ENCODE peak calls at places on chromosomes 5 and 9, in eight cellular contexts. One of them, this sample, is unnamed.

GRCh38 chr9:107274953-107275422 is 8.1 kb upstream of the RAD23B start:
- DNase-seq in brain microvascular endothelial cell: peak
- DNase-seq in right atrium auricular region: no peak
- DNase-seq in fibroblast of lung: peak
- DNase-seq in endothelial cell of umbilical vein: no peak
- DNase-seq in neuronal stem cell: no peak
- DNase-seq in OCI-LY7: no peak
- DNase-seq in GM23248: peak
- DNase-seq in this sample: no peak

GRCh38 chr5:171979606-171980005 is 26.8 kb downstream of the FBXW11 start:
- DNase-seq in brain microvascular endothelial cell: no peak
- DNase-seq in right atrium auricular region: no peak
- DNase-seq in fibroblast of lung: no peak
- DNase-seq in endothelial cell of umbilical vein: no peak
- DNase-seq in neuronal stem cell: no peak
- DNase-seq in OCI-LY7: no peak
- DNase-seq in GM23248: no peak
- DNase-seq in this sample: no peak

GRCh38 chr5:180126716-180127681 is 55.4 kb upstream of the RNF130 start:
- DNase-seq in brain microvascular endothelial cell: no peak
- DNase-seq in right atrium auricular region: peak
- DNase-seq in fibroblast of lung: no peak
- DNase-seq in endothelial cell of umbilical vein: no peak
- DNase-seq in neuronal stem cell: no peak
- DNase-seq in OCI-LY7: peak
- DNase-seq in GM23248: peak
- DNase-seq in this sample: peak

GRCh38 chr9:130186839-130187522 is 14.8 kb downstream of the NCS1 start:
- DNase-seq in brain microvascular endothelial cell: no peak
- DNase-seq in right atrium auricular region: no peak
- DNase-seq in fibroblast of lung: peak
- DNase-seq in endothelial cell of umbilical vein: no peak
- DNase-seq in neuronal stem cell: no peak
- DNase-seq in OCI-LY7: no peak
- DNase-seq in GM23248: peak
- DNase-seq in this sample: peak

GRCh38 chr9:74035786-74036185 is 461.3 kb upstream of the RORB start:
- DNase-seq in brain microvascular endothelial cell: no peak
- DNase-seq in right atrium auricular region: no peak
- DNase-seq in fibroblast of lung: no peak
- DNase-seq in endothelial cell of umbilical vein: no peak
- DNase-seq in neuronal stem cell: no peak
- DNase-seq in OCI-LY7: no peak
- DNase-seq in GM23248: no peak
- DNase-seq in this sample: no peak

GRCh38 chr5:135309391-135310327 is 89.4 kb downstream of the MACROH2A1 start:
- DNase-seq in brain microvascular endothelial cell: no peak
- DNase-seq in right atrium auricular region: no peak
- DNase-seq in fibroblast of lung: peak
- DNase-seq in endothelial cell of umbilical vein: no peak
- DNase-seq in neuronal stem cell: no peak
- DNase-seq in OCI-LY7: no peak
- DNase-seq in GM23248: peak
- DNase-seq in this sample: no peak

GRCh38 chr9:3292311-3292710 is 233.5 kb downstream of the RFX3 start:
- DNase-seq in brain microvascular endothelial cell: no peak
- DNase-seq in right atrium auricular region: no peak
- DNase-seq in fibroblast of lung: peak
- DNase-seq in endothelial cell of umbilical vein: no peak
- DNase-seq in neuronal stem cell: no peak
- DNase-seq in OCI-LY7: no peak
- DNase-seq in GM23248: peak
- DNase-seq in this sample: no peak

GRCh38 chr9:100724932-100725331 is 147.1 kb downstream of the CAVIN4 start:
- DNase-seq in brain microvascular endothelial cell: no peak
- DNase-seq in right atrium auricular region: no peak
- DNase-seq in fibroblast of lung: no peak
- DNase-seq in endothelial cell of umbilical vein: no peak
- DNase-seq in neuronal stem cell: no peak
- DNase-seq in OCI-LY7: no peak
- DNase-seq in GM23248: no peak
- DNase-seq in this sample: no peak

GRCh38 chr5:38051711-38052508 is 206.4 kb upstream of the EGFLAM start:
- DNase-seq in brain microvascular endothelial cell: no peak
- DNase-seq in right atrium auricular region: no peak
- DNase-seq in fibroblast of lung: no peak
- DNase-seq in endothelial cell of umbilical vein: no peak
- DNase-seq in neuronal stem cell: no peak
- DNase-seq in OCI-LY7: no peak
- DNase-seq in GM23248: no peak
- DNase-seq in this sample: no peak

GRCh38 chr5:43619380-43619779 is 16.4 kb downstream of the NNT start:
- DNase-seq in brain microvascular endothelial cell: no peak
- DNase-seq in right atrium auricular region: no peak
- DNase-seq in fibroblast of lung: peak
- DNase-seq in endothelial cell of umbilical vein: no peak
- DNase-seq in neuronal stem cell: no peak
- DNase-seq in OCI-LY7: no peak
- DNase-seq in GM23248: no peak
- DNase-seq in this sample: no peak

GRCh38 chr5:14851067-14851422 is 20.5 kb downstream of the ANKH start:
- DNase-seq in brain microvascular endothelial cell: no peak
- DNase-seq in right atrium auricular region: no peak
- DNase-seq in fibroblast of lung: no peak
- DNase-seq in endothelial cell of umbilical vein: no peak
- DNase-seq in neuronal stem cell: no peak
- DNase-seq in OCI-LY7: no peak
- DNase-seq in GM23248: no peak
- DNase-seq in this sample: no peak

GRCh38 chr5:88555658-88556057 is 287.0 kb upstream of the TMEM161B start:
- DNase-seq in brain microvascular endothelial cell: no peak
- DNase-seq in right atrium auricular region: no peak
- DNase-seq in fibroblast of lung: no peak
- DNase-seq in endothelial cell of umbilical vein: no peak
- DNase-seq in neuronal stem cell: peak
- DNase-seq in OCI-LY7: no peak
- DNase-seq in GM23248: no peak
- DNase-seq in this sample: no peak

GRCh38 chr9:107809859-107810492 is 320.4 kb upstream of the KLF4 start:
- DNase-seq in brain microvascular endothelial cell: no peak
- DNase-seq in right atrium auricular region: no peak
- DNase-seq in fibroblast of lung: peak
- DNase-seq in endothelial cell of umbilical vein: no peak
- DNase-seq in neuronal stem cell: no peak
- DNase-seq in OCI-LY7: no peak
- DNase-seq in GM23248: peak
- DNase-seq in this sample: no peak

GRCh38 chr5:172773481-172774469 is 2.8 kb upstream of the DUSP1 start:
- DNase-seq in brain microvascular endothelial cell: peak
- DNase-seq in right atrium auricular region: no peak
- DNase-seq in fibroblast of lung: peak
- DNase-seq in endothelial cell of umbilical vein: no peak
- DNase-seq in neuronal stem cell: no peak
- DNase-seq in OCI-LY7: no peak
- DNase-seq in GM23248: peak
- DNase-seq in this sample: no peak

GRCh38 chr9:89278551-89278950 is 32.4 kb upstream of the CKS2 start:
- DNase-seq in brain microvascular endothelial cell: no peak
- DNase-seq in right atrium auricular region: no peak
- DNase-seq in fibroblast of lung: peak
- DNase-seq in endothelial cell of umbilical vein: no peak
- DNase-seq in neuronal stem cell: no peak
- DNase-seq in OCI-LY7: no peak
- DNase-seq in GM23248: no peak
- DNase-seq in this sample: no peak

GRCh38 chr5:143713331-143714032 is 98.5 kb upstream of the HMHB1 start:
- DNase-seq in brain microvascular endothelial cell: no peak
- DNase-seq in right atrium auricular region: no peak
- DNase-seq in fibroblast of lung: peak
- DNase-seq in endothelial cell of umbilical vein: no peak
- DNase-seq in neuronal stem cell: no peak
- DNase-seq in OCI-LY7: no peak
- DNase-seq in GM23248: peak
- DNase-seq in this sample: no peak
- H3K27ac ChIP-seq in brain microvascular endothelial cell: no peak
- H3K27ac ChIP-seq in right atrium auricular region: no peak
- H3K27ac ChIP-seq in fibroblast of lung: no peak
- H3K27ac ChIP-seq in endothelial cell of umbilical vein: no peak
- H3K27ac ChIP-seq in neuronal stem cell: no peak
- H3K27ac ChIP-seq in OCI-LY7: no peak
- H3K27ac ChIP-seq in GM23248: peak
- H3K27ac ChIP-seq in this sample: no peak

DNA sequence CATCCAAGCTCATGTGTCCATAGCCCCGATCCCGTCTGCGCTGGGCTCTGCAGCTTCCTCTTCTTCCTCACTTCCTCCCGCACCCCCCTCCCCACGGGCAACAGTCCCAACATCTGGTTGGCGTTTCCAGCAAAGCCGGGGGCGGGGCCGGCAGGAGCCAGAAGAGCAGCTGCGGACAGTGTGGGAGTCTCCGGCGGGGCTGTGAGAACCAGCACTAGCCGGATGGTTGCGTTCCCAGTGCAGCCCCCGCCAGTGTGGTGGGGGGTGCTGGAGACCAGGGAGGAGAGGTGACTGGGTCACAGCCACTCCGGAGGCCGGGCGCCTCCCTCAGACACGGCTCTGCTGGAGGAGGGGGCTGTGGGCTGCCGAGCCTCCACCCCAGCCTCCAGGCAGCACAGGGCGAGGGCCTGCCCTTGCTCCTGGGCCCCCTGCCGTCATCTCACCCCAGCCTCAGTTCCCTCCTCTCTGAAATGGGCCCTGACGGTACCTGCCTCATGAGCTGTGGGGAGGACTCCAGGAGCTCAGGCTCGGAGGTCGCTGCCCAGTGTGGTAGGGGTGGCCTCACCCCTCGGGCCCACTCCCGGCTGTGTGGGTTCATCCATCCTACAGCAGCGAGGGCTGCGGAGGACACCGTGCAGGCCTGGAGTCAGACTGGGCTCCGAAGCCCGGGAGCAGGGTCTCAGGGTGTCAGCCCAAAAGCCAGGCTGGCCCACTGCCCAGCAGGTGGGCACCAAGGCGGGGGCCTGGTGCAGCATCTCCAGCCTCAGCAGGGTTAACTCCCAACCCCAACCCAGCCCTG is 41.5 kb upstream of the NOTCH1 start:
- DNase-seq in brain microvascular endothelial cell: peak
- DNase-seq in right atrium auricular region: no peak
- DNase-seq in fibroblast of lung: peak
- DNase-seq in endothelial cell of umbilical vein: peak
- DNase-seq in neuronal stem cell: no peak
- DNase-seq in OCI-LY7: no peak
- DNase-seq in GM23248: peak
- DNase-seq in this sample: no peak
- H3K4me3 ChIP-seq in brain microvascular endothelial cell: no peak
- H3K4me3 ChIP-seq in right atrium auricular region: no peak
- H3K4me3 ChIP-seq in fibroblast of lung: no peak
- H3K4me3 ChIP-seq in endothelial cell of umbilical vein: no peak
- H3K4me3 ChIP-seq in neuronal stem cell: no peak
- H3K4me3 ChIP-seq in OCI-LY7: no peak
- H3K4me3 ChIP-seq in GM23248: no peak
- H3K4me3 ChIP-seq in this sample: no peak

DNA sequence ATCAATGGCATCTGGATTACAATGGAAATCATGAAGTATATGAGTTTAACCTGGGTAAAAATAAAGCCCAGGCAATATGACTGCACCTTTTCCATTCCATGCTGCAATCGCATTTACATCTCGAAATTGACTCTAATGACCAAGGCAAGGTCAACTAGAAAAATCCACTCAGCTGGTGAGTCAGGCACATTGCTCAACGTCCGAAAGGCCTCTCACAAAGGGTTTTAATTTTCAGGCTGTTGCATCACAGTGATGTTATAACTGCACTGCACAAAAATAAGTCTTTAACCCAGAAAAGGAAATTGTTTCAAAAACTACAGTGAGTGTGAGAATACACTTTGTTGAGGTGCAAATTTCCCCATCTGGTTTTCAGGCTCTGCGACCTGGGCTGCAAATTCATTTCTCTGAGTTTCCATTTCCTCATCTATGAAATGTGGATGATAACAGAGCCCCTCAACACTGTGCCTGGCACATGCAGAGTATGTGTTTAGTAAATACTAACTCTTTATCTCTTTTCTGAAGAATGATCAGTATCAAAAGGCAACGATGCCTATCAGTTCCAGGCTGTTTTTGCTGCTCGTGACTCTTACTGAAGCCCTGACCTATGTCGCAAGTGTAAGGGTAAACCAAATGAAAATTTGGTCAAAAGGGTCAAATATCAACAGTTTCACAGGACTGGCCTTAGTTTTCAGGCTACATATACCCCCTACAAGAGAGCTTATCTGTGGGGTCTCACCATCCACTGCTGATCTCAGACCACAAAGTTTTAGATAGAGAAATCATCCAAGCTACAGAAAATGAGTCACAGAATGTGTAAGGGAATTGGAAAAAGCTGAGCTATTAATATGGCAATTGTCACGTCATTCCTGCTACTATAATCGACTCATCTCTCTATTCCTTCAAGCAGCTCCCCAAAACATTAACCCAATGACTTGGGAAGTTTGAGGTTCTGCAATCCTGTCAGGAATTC is 4.1 kb downstream of the NFIL3 start:
- DNase-seq in brain microvascular endothelial cell: peak
- DNase-seq in right atrium auricular region: peak
- DNase-seq in fibroblast of lung: peak
- DNase-seq in endothelial cell of umbilical vein: peak
- DNase-seq in neuronal stem cell: no peak
- DNase-seq in OCI-LY7: no peak
- DNase-seq in GM23248: peak
- DNase-seq in this sample: peak
- H3K27ac ChIP-seq in brain microvascular endothelial cell: peak
- H3K27ac ChIP-seq in right atrium auricular region: peak
- H3K27ac ChIP-seq in fibroblast of lung: peak
- H3K27ac ChIP-seq in endothelial cell of umbilical vein: peak
- H3K27ac ChIP-seq in neuronal stem cell: no peak
- H3K27ac ChIP-seq in OCI-LY7: no peak
- H3K27ac ChIP-seq in GM23248: peak
- H3K27ac ChIP-seq in this sample: no peak

DNA sequence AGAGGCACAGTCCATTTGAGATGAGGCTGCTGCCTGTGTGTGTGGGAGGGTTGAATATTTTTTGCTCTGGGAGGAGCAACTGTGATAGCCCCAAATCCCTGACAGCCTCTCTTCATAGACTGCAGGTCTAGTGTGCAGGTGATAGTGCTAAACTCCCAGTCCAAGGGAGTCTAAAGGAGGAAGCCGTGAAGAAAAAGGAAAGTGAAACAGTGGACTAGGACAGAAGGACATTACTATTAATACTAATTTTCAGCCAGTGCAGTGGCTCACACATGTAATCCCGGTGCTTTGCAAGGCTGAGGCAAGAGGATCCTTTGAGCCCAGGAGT is 295.0 kb downstream of the PDE4D start:
- DNase-seq in brain microvascular endothelial cell: no peak
- DNase-seq in right atrium auricular region: no peak
- DNase-seq in fibroblast of lung: no peak
- DNase-seq in endothelial cell of umbilical vein: peak
- DNase-seq in neuronal stem cell: no peak
- DNase-seq in OCI-LY7: peak
- DNase-seq in GM23248: peak
- DNase-seq in this sample: no peak
- H3K4me3 ChIP-seq in brain microvascular endothelial cell: peak
- H3K4me3 ChIP-seq in right atrium auricular region: no peak
- H3K4me3 ChIP-seq in fibroblast of lung: peak
- H3K4me3 ChIP-seq in endothelial cell of umbilical vein: peak
- H3K4me3 ChIP-seq in neuronal stem cell: no peak
- H3K4me3 ChIP-seq in OCI-LY7: peak
- H3K4me3 ChIP-seq in GM23248: peak
- H3K4me3 ChIP-seq in this sample: peak

This sample was measured in aorta.